ENCODE peak calls at places on chromosome 10, in six cellular contexts. Q is HFF-Myc, M is cardiac fibroblast, G is mesendoderm, C is fibroblast of the aortic adventitia, L is tibial artery. N is an unnamed sample.

GRCh38 chr10:44068716-44069482 is 316.0 kb downstream of the CXCL12 start:
- DNase-seq in L (peak; percentile 82), Q (no peak), G (no peak), M (peak; percentile 93), C (peak; percentile 55), N (no peak)

GRCh38 chr10:69800109-69800508 is 1.6 kb upstream of the COL13A1 start:
- DNase-seq in G (peak; percentile 91), Q (peak; percentile 64), M (peak; percentile 75), L (peak; percentile 74), C (peak; percentile 76), N (no peak)

GRCh38 chr10:104259999-104260774 is 5.5 kb downstream of the GSTO1 start:
- DNase-seq in Q (no peak), C (peak; percentile 18), L (no peak), M (peak; percentile 71), G (peak; percentile 18), N (no peak)

GRCh38 chr10:133089461-133089800 is 1.7 kb downstream of the ADGRA1 start:
- DNase-seq in M (no peak), Q (no peak), G (no peak), C (no peak), L (no peak), N (no peak)

GRCh38 chr10:97327348-97328294 is 6.9 kb downstream of the FRAT2 start:
- DNase-seq in Q (no peak), L (no peak), M (no peak), G (no peak), C (no peak), N (no peak)

GRCh38 chr10:101901340-101901739 is 57.7 kb upstream of the KCNIP2 start:
- DNase-seq in M (no peak), G (no peak), Q (no peak), L (no peak), C (no peak), N (no peak)

GRCh38 chr10:127372361-127372760 is 176.0 kb upstream of the INSYN2A start:
- DNase-seq in L (no peak), M (no peak), Q (no peak), C (no peak), G (no peak), N (no peak)

GRCh38 chr10:47406870-47407648 is 23.0 kb upstream of the ZNF488 start:
- DNase-seq in C (peak; percentile 76), M (peak; percentile 49), G (peak; percentile 97), L (peak; percentile 35), Q (peak; percentile 67), N (no peak)

GRCh38 chr10:132690401-132690800 is 95.5 kb downstream of the NKX6-2 start:
- DNase-seq in L (peak; percentile 35), G (no peak), Q (no peak), C (no peak), M (no peak), N (no peak)

GRCh38 chr10:123704812-123705211 is 38.7 kb downstream of the GPR26 start:
- DNase-seq in C (no peak), Q (no peak), M (no peak), L (peak; percentile 12), G (peak; percentile 34), N (no peak)

GRCh38 chr10:22476601-22477364 is 131.5 kb downstream of the SPAG6 start:
- DNase-seq in G (peak; percentile 37), L (no peak), Q (no peak), C (no peak), M (no peak), N (no peak)

GRCh38 chr10:132479603-132480221 is 57.9 kb upstream of the INPP5A start:
- DNase-seq in C (no peak), Q (no peak), L (peak; percentile 17), G (no peak), M (no peak), N (no peak)

GRCh38 chr10:89592539-89592938 is 52.5 kb downstream of the PANK1 start:
- DNase-seq in Q (no peak), L (no peak), C (no peak), M (no peak), G (no peak), N (no peak)

GRCh38 chr10:93437000-93437945 is 44.9 kb downstream of the MYOF start:
- DNase-seq in L (peak; percentile 94), Q (peak; percentile 96), C (peak; percentile 99), G (peak; percentile 98), M (peak; percentile 99), N (peak; percentile 90)

GRCh38 chr10:13708256-13708990 is 121.7 kb downstream of the PRPF18 start:
- DNase-seq in L (no peak), M (no peak), C (peak; percentile 17), Q (no peak), G (peak; percentile 82), N (no peak)

GRCh38 chr10:73848821-73849489 is 25.4 kb downstream of the CAMK2G start:
- DNase-seq in C (peak; percentile 84), G (peak; percentile 83), L (peak; percentile 91), M (peak; percentile 84), Q (peak; percentile 67), N (peak; percentile 89)

GRCh38 chr10:26697922-26698608 is 564 bp downstream of the PDSS1 start:
- DNase-seq in C (peak; percentile 5), G (peak; percentile 17), M (peak; percentile 2), L (no peak), Q (no peak), N (no peak)

GRCh38 chr10:69222157-69223027 is 2.3 kb downstream of the HKDC1 start:
- DNase-seq in Q (peak; percentile 70), C (peak; percentile 76), L (no peak), G (peak; percentile 88), M (peak; percentile 74), N (no peak)

GRCh38 chr10:68618234-68618633 is 58.1 kb downstream of the TET1 start:
- DNase-seq in M (no peak), C (peak; percentile 53), L (no peak), G (peak; percentile 95), Q (no peak), N (no peak)

GRCh38 chr10:79976999-79977398 is 28.1 kb upstream of the SFTPD start:
- DNase-seq in G (no peak), M (no peak), Q (no peak), C (no peak), L (no peak), N (no peak)

GRCh38 chr10:5968681-5969453 is 8.5 kb downstream of the IL15RA start:
- DNase-seq in C (no peak), M (no peak), L (no peak), Q (no peak), G (no peak), N (peak; percentile 15)

GRCh38 chr10:102917314-102917961 is 656 bp upstream of the CNNM2 start:
- DNase-seq in L (peak; percentile 91), C (peak; percentile 67), M (peak; percentile 78), G (peak; percentile 81), Q (no peak), N (peak; percentile 83)

GRCh38 chr10:17175551-17175950 is 25.9 kb downstream of the TRDMT1 start:
- DNase-seq in L (no peak), C (peak; percentile 20), M (peak; percentile 48), Q (no peak), G (no peak), N (peak; percentile 38)

GRCh38 chr10:123413353-123413752 is 252.8 kb upstream of the GPR26 start:
- DNase-seq in M (no peak), C (no peak), Q (no peak), G (no peak), L (no peak), N (no peak)

GRCh38 chr10:124998624-124999291 is 56.8 kb downstream of the ZRANB1 start:
- DNase-seq in Q (no peak), L (peak; percentile 78), M (no peak), C (no peak), G (no peak), N (peak; percentile 44)
- H3K4me3 ChIP-seq in Q (no peak overlapping the region), L (no peak overlapping the region), M (no peak overlapping the region), C (no peak overlapping the region), G (no peak overlapping the region), N (no peak overlapping the region)

GRCh38 chr10:49243610-49244283 is 55.2 kb upstream of the C10orf71 start:
- DNase-seq in M (no peak), L (no peak), C (no peak), G (no peak), Q (no peak), N (no peak)
- H3K4me3 ChIP-seq in M (no peak overlapping the region), L (no peak overlapping the region), C (no peak overlapping the region), G (no peak overlapping the region), Q (no peak overlapping the region), N (no peak overlapping the region)

DNA sequence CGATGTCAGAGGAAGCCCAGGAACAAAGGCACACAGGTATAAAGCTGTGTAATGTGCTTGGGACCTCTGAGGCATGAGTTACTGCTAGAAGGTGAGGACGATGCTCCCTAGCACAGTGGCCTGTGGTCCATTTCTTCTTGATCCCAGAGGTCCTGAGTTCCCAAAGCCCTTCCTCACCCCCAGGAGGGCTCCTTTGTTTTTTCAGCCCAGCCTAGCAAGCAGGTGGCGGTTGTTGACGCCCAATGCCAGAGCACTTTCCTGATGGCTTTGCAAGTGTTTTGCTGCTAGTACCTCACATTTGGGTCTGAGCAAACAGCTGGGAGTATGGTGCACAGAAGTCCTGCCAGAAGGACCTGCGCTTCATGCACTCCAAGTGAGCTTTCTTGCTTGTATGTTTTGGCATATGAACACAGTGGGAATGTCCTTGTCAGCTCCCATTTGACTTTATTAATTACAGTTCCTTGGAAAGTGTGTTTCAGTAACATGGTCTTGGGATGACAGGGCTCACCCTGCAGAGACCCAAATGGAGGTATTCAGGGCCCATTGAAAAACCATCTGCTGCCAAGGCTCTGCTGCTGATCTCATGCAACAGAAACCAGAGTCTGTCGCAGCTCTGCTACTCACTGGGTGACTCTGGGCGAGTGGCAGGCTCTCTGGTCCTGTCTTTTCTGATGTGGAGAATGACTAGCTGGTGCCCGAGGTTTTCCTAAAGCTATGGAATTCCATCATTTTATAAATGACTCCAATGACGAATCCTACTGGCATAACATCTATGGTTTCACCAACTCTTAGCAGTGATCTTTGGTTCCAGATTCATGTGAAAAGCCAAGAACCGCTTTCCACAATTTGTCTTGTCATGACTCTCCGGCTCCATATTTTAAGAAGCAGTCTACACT is 134.9 kb downstream of the ARID5B start:
- DNase-seq in C (no peak), G (no peak), M (no peak), L (no peak), Q (no peak), N (no peak)
- H3K4me3 ChIP-seq in C (no peak overlapping the region), G (no peak overlapping the region), M (no peak overlapping the region), L (no peak overlapping the region), Q (no peak overlapping the region), N (no peak overlapping the region)

GRCh38 chr10:34125702-34126101 is 689.4 kb downstream of the PARD3 start:
- DNase-seq in G (no peak), Q (no peak), C (no peak), L (no peak), M (no peak), N (no peak)
- H3K4me3 ChIP-seq in G (no peak overlapping the region), Q (no peak overlapping the region), C (no peak overlapping the region), L (no peak overlapping the region), M (no peak overlapping the region), N (no peak overlapping the region)

DNA sequence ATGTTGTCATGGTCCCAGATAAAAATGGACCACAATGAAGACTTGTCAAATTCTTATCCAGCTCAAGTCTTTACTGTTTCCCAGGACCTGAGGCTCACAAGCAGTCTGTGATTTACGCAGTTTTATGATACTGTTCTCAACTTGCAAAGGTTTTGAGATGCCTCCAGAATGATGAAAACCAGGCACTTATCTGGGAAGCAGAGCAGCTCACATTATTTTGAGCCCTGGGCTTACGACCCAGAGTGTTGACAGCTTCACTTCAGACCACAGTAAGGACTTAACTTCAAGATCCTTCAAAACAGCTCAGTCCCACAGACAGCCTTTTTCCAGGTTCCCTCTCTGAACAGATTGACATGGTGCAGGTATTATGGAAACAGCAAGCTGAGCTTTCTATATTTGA is 236.1 kb downstream of the RNLS start:
- DNase-seq in C (no peak), M (peak; percentile 54), L (no peak), Q (no peak), G (peak; percentile 54), N (no peak)
- H3K4me3 ChIP-seq in C (no peak overlapping the region), M (no peak overlapping the region), L (no peak overlapping the region), Q (no peak overlapping the region), G (no peak overlapping the region), N (no peak overlapping the region)